ENCODE peak calls at places on chromosomes 6 and 20, in seven cellular contexts. One of them, this sample, is unnamed.

GRCh38 chr6:38750968-38751615 is 36.0 kb downstream of the DNAH8 start:
- DNase-seq in Kasumi-1: no peak
- DNase-seq in lower lobe of right lung: no peak
- DNase-seq in epithelial cell of esophagus: no peak
- DNase-seq in suprapubic skin: no peak
- DNase-seq in HL-60: no peak
- DNase-seq in stimulated activated CD8-positive, alpha-beta memory T cell treated with anti-CD3 and anti-CD28 coated beads, Interleukin-4, amount 100 ng/mL, for 4 hours: no peak
- DNase-seq in this sample: no peak

GRCh38 chr6:7051780-7052440 is 55.9 kb upstream of the RREB1 start:
- DNase-seq in stimulated activated CD8-positive, alpha-beta memory T cell treated with anti-CD3 and anti-CD28 coated beads, Interleukin-4, amount 100 ng/mL, for 4 hours: no peak
- DNase-seq in lower lobe of right lung: peak; percentile 80
- DNase-seq in Kasumi-1: peak; percentile 53
- DNase-seq in suprapubic skin: peak; percentile 82
- DNase-seq in HL-60: peak; percentile 75
- DNase-seq in epithelial cell of esophagus: no peak
- DNase-seq in this sample: no peak

GRCh38 chr6:167400482-167401138 is 75.7 kb downstream of the TTLL2 start:
- DNase-seq in lower lobe of right lung: no peak
- DNase-seq in epithelial cell of esophagus: no peak
- DNase-seq in stimulated activated CD8-positive, alpha-beta memory T cell treated with anti-CD3 and anti-CD28 coated beads, Interleukin-4, amount 100 ng/mL, for 4 hours: no peak
- DNase-seq in suprapubic skin: no peak
- DNase-seq in HL-60: no peak
- DNase-seq in Kasumi-1: no peak
- DNase-seq in this sample: no peak

GRCh38 chr20:46559685-46560440 is 9.4 kb upstream of the OCSTAMP start:
- DNase-seq in epithelial cell of esophagus: no peak
- DNase-seq in stimulated activated CD8-positive, alpha-beta memory T cell treated with anti-CD3 and anti-CD28 coated beads, Interleukin-4, amount 100 ng/mL, for 4 hours: no peak
- DNase-seq in suprapubic skin: no peak
- DNase-seq in lower lobe of right lung: no peak
- DNase-seq in Kasumi-1: no peak
- DNase-seq in HL-60: no peak
- DNase-seq in this sample: no peak

GRCh38 chr6:17470953-17471335 is 77.5 kb downstream of the CAP2 start:
- DNase-seq in Kasumi-1: no peak
- DNase-seq in stimulated activated CD8-positive, alpha-beta memory T cell treated with anti-CD3 and anti-CD28 coated beads, Interleukin-4, amount 100 ng/mL, for 4 hours: no peak
- DNase-seq in epithelial cell of esophagus: peak; percentile 73
- DNase-seq in HL-60: no peak
- DNase-seq in lower lobe of right lung: no peak
- DNase-seq in suprapubic skin: no peak
- DNase-seq in this sample: no peak

GRCh38 chr6:17729223-17730077 is 22.7 kb upstream of the NUP153 start:
- DNase-seq in stimulated activated CD8-positive, alpha-beta memory T cell treated with anti-CD3 and anti-CD28 coated beads, Interleukin-4, amount 100 ng/mL, for 4 hours: no peak
- DNase-seq in Kasumi-1: no peak
- DNase-seq in HL-60: no peak
- DNase-seq in lower lobe of right lung: no peak
- DNase-seq in suprapubic skin: no peak
- DNase-seq in epithelial cell of esophagus: peak; percentile 72
- DNase-seq in this sample: no peak

GRCh38 chr20:50848341-50848808 is 53.5 kb downstream of the BCAS4 start:
- DNase-seq in Kasumi-1: no peak
- DNase-seq in HL-60: no peak
- DNase-seq in stimulated activated CD8-positive, alpha-beta memory T cell treated with anti-CD3 and anti-CD28 coated beads, Interleukin-4, amount 100 ng/mL, for 4 hours: no peak
- DNase-seq in epithelial cell of esophagus: peak; percentile 82
- DNase-seq in lower lobe of right lung: no peak
- DNase-seq in suprapubic skin: no peak
- DNase-seq in this sample: no peak

GRCh38 chr20:1373614-1374013 is 19.2 kb downstream of the FKBP1A start:
- DNase-seq in suprapubic skin: no peak
- DNase-seq in stimulated activated CD8-positive, alpha-beta memory T cell treated with anti-CD3 and anti-CD28 coated beads, Interleukin-4, amount 100 ng/mL, for 4 hours: no peak
- DNase-seq in HL-60: no peak
- DNase-seq in lower lobe of right lung: no peak
- DNase-seq in epithelial cell of esophagus: no peak
- DNase-seq in Kasumi-1: no peak
- DNase-seq in this sample: no peak

GRCh38 chr20:53376021-53376420 is 217.6 kb downstream of the ZNF217 start:
- DNase-seq in stimulated activated CD8-positive, alpha-beta memory T cell treated with anti-CD3 and anti-CD28 coated beads, Interleukin-4, amount 100 ng/mL, for 4 hours: no peak
- DNase-seq in suprapubic skin: no peak
- DNase-seq in lower lobe of right lung: no peak
- DNase-seq in Kasumi-1: no peak
- DNase-seq in epithelial cell of esophagus: no peak
- DNase-seq in HL-60: no peak
- DNase-seq in this sample: no peak

GRCh38 chr20:37944456-37944981 is 41.6 kb downstream of the VSTM2L start:
- DNase-seq in suprapubic skin: peak; percentile 74
- DNase-seq in epithelial cell of esophagus: no peak
- DNase-seq in HL-60: no peak
- DNase-seq in Kasumi-1: no peak
- DNase-seq in lower lobe of right lung: no peak
- DNase-seq in stimulated activated CD8-positive, alpha-beta memory T cell treated with anti-CD3 and anti-CD28 coated beads, Interleukin-4, amount 100 ng/mL, for 4 hours: no peak
- DNase-seq in this sample: no peak

GRCh38 chr6:71012871-71013456 is 56.1 kb upstream of the B3GAT2 start:
- DNase-seq in Kasumi-1: peak; percentile 76
- DNase-seq in lower lobe of right lung: no peak
- DNase-seq in epithelial cell of esophagus: peak; percentile 68
- DNase-seq in stimulated activated CD8-positive, alpha-beta memory T cell treated with anti-CD3 and anti-CD28 coated beads, Interleukin-4, amount 100 ng/mL, for 4 hours: no peak
- DNase-seq in HL-60: peak; percentile 14
- DNase-seq in suprapubic skin: no peak
- DNase-seq in this sample: peak; percentile 22

GRCh38 chr20:46368902-46369268 is 37.5 kb downstream of the ELMO2 start:
- DNase-seq in lower lobe of right lung: no peak
- DNase-seq in Kasumi-1: no peak
- DNase-seq in HL-60: no peak
- DNase-seq in suprapubic skin: no peak
- DNase-seq in stimulated activated CD8-positive, alpha-beta memory T cell treated with anti-CD3 and anti-CD28 coated beads, Interleukin-4, amount 100 ng/mL, for 4 hours: no peak
- DNase-seq in epithelial cell of esophagus: no peak
- DNase-seq in this sample: no peak